ENCODE peak calls at places on chromosomes 5 and 9, in six cellular contexts. G is coronary artery, F is PC-9, H is astrocyte, V is SK-N-SH, I is tibial artery. N is an unnamed sample.
A peak's percentile ranks its signal among the peaks of the same experiment; 100 is the strongest.

GRCh38 chr5:17105744-17106450 is 111.5 kb upstream of the BASP1 start:
- DNase-seq in H (peak; percentile 49), F (no peak), V (no peak), I (peak; percentile 23), G (no peak), N (peak; percentile 46)

GRCh38 chr9:90344013-90344412 is 298.6 kb downstream of the DIRAS2 start:
- DNase-seq in H (peak; percentile 27), V (no peak), G (no peak), I (no peak), F (peak; percentile 27), N (no peak)

GRCh38 chr5:100406640-100407039 is 128.5 kb upstream of the FAM174A start:
- DNase-seq in I (no peak), H (peak; percentile 30), F (no peak), G (no peak), V (no peak), N (no peak)

GRCh38 chr5:96049398-96050272 is 88.0 kb upstream of the ELL2 start:
- DNase-seq in H (peak; percentile 89), F (no peak), I (no peak), G (no peak), V (no peak), N (no peak)

GRCh38 chr5:116032094-116032517 is at the start of gene ARL14EPL:
- DNase-seq in F (peak; percentile 58), I (peak; percentile 57), G (no peak), H (peak; percentile 88), V (peak; percentile 3), N (peak; percentile 52)

GRCh38 chr9:102974530-102974929 is 20.6 kb upstream of the CYLC2 start:
- DNase-seq in H (no peak), V (no peak), F (no peak), I (no peak), G (no peak), N (no peak)

GRCh38 chr5:91332267-91333044 is 50.7 kb downstream of the ARRDC3 start:
- DNase-seq in V (no peak), H (peak; percentile 84), F (peak; percentile 55), G (no peak), I (no peak), N (no peak)

GRCh38 chr5:128053291-128053954 is 30.1 kb upstream of the SLC12A2 start:
- DNase-seq in G (no peak), V (no peak), I (no peak), F (no peak), H (no peak), N (peak; percentile 8)

GRCh38 chr5:149358294-149358651 is 427 bp downstream of the PCYOX1L start:
- DNase-seq in I (no peak), H (no peak), F (peak; percentile 10), V (peak; percentile 81), G (no peak), N (no peak)

GRCh38 chr9:116979461-116979860 is 292.4 kb downstream of the TRIM32 start:
- DNase-seq in H (no peak), G (no peak), I (no peak), V (no peak), F (no peak), N (no peak)

GRCh38 chr5:104179057-104179456 is 616.5 kb upstream of the NUDT12 start:
- DNase-seq in G (no peak), H (peak; percentile 9), F (peak; percentile 33), V (peak; percentile 3), I (no peak), N (no peak)

GRCh38 chr9:123282343-123283047 is 14.1 kb upstream of the STRBP start:
- DNase-seq in F (peak; percentile 66), I (no peak), G (no peak), H (no peak), V (no peak), N (no peak)

DNA sequence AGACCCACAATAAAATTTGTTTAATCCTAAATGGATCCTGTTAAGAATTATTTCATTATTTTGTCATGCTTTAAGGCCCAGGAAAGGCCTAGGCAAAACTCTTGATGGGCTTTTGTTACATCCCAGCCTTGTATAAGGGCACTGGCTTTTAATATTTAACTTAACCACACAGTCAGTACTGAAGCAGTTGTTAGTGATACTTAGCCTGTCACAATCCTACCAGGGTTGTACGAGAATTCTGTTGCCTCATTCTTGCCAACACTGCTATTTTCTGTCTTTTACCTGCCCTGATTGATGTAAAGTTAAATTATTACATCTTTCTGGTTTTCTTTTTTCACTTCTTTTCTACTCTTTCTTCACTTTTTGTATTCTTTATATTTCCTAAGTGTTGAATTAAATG is 10.9 kb downstream of the ZNF169 start:
- DNase-seq in F (no peak), V (no peak), G (no peak), I (no peak), H (no peak), N (no peak)
- H3K27ac ChIP-seq in F (no peak overlapping the region), V (no peak overlapping the region), G (no peak overlapping the region), I (no peak overlapping the region), H (no peak overlapping the region), N (no peak overlapping the region)

GRCh38 chr5:138539791-138540190 is 3.2 kb downstream of the ETF1 start:
- DNase-seq in G (no peak), I (no peak), H (no peak), F (no peak), V (no peak), N (no peak)

GRCh38 chr5:138536215-138536614 is 6.8 kb downstream of the ETF1 start:
- DNase-seq in V (no peak), I (no peak), H (no peak), F (no peak), G (no peak), N (no peak)

GRCh38 chr5:138538943-138539627 is 4.0 kb downstream of the ETF1 start:
- DNase-seq in H (no peak), G (no peak), I (no peak), F (no peak), V (no peak), N (no peak)

GRCh38 chr5:138533973-138534941 is 8.8 kb downstream of the ETF1 start:
- DNase-seq in H (no peak), V (no peak), I (no peak), G (no peak), F (no peak), N (no peak)

GRCh38 chr5:138536665-138537315 is 6.2 kb downstream of the ETF1 start:
- DNase-seq in I (no peak), H (no peak), F (no peak), V (peak; percentile 40), G (no peak), N (no peak)
- H3K4me3 ChIP-seq in I (no peak overlapping the region), H (no peak overlapping the region), F (no peak overlapping the region), V (no peak overlapping the region), G (no peak overlapping the region), N (no peak overlapping the region)

DNA sequence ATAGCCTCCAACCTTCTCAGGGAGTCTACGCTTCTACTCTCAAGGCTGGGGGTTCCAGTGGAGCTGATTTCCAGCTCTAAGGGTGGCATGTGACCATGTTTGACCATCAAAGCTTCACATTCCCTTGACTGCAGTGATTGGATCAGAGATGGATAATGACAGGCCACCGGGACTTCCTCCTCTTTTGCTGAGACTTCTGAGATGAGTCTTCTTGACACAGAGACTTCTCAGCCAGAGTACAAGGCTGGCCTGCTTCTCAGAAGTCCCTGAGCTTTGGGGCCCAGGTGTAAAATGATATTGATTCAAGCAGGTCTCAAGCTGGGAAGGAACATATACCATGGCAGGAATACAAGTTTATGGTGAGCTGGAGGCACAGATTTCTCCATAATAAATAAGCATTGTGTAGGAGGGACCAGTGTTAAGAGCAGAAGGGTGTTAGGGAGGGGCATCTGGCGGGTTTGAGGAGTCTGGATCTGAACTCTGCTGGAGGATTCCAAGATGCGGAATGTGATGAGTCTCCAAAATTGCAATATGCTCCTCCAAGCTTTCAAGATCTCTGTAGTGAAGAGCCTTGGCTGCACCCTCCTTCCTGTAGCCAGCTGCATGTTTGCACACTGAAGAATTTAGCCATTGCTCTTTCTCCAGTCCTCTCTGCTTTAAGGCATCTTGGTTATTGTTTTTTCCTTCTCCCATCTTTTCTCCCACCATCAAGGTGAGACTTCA is 41.7 kb upstream of the HSD17B4 start:
- DNase-seq in I (no peak), H (no peak), G (no peak), F (no peak), V (no peak), N (no peak)
- H3K27ac ChIP-seq in I (no peak overlapping the region), H (no peak overlapping the region), G (no peak overlapping the region), F (no peak overlapping the region), V (no peak overlapping the region), N (no peak overlapping the region)

DNA sequence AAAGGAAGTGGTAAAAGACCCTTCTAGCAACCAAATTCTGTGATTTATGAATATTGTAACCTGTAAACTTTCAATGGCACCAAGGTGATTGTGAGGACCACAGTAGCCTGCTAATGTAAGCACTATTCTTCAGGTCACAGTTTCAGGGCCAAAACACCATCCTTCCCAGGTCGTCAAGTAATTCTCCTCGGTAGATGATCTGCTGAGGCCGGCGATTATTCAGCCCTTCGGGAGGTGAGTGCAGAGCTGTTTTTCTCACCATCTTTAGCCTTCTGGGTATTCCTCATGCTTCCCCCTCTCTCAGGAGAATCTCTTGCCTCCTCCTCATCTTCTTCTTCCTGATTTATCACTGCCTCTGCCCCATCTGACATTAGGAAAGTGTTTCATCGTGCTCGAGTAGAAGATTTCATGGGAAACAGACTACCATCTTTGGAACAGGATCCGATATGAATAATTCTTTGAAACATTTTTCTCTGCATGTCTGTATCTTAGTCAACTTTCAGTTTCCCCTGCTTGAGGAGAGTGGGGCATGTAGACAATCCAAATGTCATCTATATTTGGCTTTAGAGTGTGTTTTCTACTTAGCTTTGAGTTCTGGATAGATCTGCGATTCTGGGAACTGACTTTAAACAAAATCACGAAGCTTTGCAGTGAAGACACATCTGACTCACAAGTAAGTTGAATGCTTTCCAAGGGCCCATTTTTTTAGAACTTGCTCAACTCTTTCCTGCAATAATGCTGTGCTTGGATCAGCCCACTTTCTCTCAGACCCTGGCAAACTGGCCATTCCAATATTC is 173.9 kb downstream of the AOPEP start:
- DNase-seq in G (no peak), F (no peak), V (no peak), I (no peak), H (peak; percentile 96), N (peak; percentile 92)
- H3K4me3 ChIP-seq in G (peak overlapping the region; percentile 38), F (no peak overlapping the region), V (peak overlapping the region; percentile 52), I (peak overlapping the region; percentile 27), H (peak overlapping the region; percentile 24), N (peak overlapping the region; percentile 27)

DNA sequence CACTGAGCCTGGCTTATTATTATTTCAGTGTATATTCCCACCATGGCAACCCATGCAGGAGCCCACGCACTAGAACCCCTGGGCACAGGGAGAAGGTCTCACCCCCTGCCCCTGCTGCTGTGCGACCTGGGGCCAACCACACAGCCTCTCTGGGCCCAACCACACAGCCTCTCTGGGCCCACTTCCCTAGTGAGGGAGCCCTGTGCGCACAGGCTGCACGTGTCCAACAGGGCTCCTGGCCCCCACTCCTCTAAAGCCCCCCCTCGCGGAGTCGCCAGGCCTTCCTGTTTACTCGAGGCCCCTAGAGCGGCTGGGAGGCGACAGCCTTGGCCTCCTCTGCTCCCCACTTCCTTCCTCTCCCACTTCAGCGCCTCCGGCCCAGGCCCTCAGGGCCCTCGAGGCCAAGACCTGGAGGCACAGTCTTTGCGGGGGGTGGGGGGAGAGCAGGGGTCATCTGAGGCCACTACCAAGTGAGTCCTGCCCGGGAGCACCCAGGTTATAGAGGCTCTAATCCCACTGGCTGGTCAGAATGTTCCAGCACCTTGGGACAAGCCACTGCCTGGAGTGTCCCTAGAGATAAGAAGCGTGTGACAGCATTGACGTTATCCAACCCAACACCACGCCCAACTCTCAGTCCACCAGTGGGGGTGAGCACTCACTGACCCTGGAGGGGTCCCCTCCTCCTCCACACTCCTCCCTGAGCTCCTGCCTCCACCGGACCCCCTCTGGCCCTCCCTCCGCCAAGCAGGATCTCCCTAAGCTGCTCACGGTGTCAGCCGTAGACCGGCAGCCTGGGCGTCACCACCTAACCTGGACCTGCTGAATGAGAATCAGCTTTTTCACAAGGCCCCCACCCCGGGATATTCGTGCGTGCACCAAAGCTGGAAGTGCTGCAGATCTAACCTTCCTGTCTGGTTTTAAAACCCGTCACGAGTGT is 7.9 kb upstream of the ENG start:
- DNase-seq in I (peak; percentile 81), F (no peak), H (no peak), V (no peak), G (no peak), N (no peak)
- H3K27ac ChIP-seq in I (peak overlapping the region; percentile 80), F (no peak overlapping the region), H (no peak overlapping the region), V (no peak overlapping the region), G (peak overlapping the region; percentile 92), N (no peak overlapping the region)